ENCODE peak calls at places on chromosomes 6 and 20, in seven cellular contexts. K is nucleus accumbens; H is GM20000; R is activated naive CD4-positive, alpha-beta T cell treated with anti-CD3 and anti-CD28 coated beads, Interleukin-2, amount 50 U/mL, for 72 hours; E is SW 1271; Y is astrocyte of the spinal cord; B is AG20443. T is an unnamed sample.

GRCh38 chr20:19712737-19713260 is 45.3 kb upstream of the RIN2 start:
- DNase-seq in K (no peak), H (no peak), R (no peak), E (no peak), Y (no peak), B (no peak), T (no peak)

GRCh38 chr6:13677878-13678254 is 33.8 kb downstream of the RANBP9 start:
- DNase-seq in K (no peak), H (no peak), R (no peak), E (no peak), Y (no peak), B (no peak), T (no peak)

GRCh38 chr6:353642-354614 is 37.6 kb upstream of the IRF4 start:
- DNase-seq in K (no peak), H (no peak), R (no peak), E (no peak), Y (no peak), B (no peak), T (no peak)

GRCh38 chr6:105077592-105078463 is 102.0 kb downstream of the POPDC3 start:
- DNase-seq in K (no peak), H (peak; percentile 25), R (no peak), E (peak; percentile 57), Y (peak; percentile 72), B (peak; percentile 47), T (no peak)

GRCh38 chr20:17887331-17888030 is 81.1 kb downstream of the SNX5 start:
- DNase-seq in K (no peak), H (no peak), R (no peak), E (no peak), Y (no peak), B (no peak), T (no peak)

GRCh38 chr6:73513496-73513854 is 7.4 kb downstream of the EEF1A1 start:
- DNase-seq in K (no peak), H (no peak), R (no peak), E (no peak), Y (no peak), B (no peak), T (no peak)

GRCh38 chr6:21109421-21110178 is 484.0 kb upstream of the SOX4 start:
- DNase-seq in K (no peak), H (peak; percentile 8), R (no peak), E (peak; percentile 57), Y (peak; percentile 79), B (peak; percentile 46), T (no peak)

GRCh38 chr20:44651507-44652373 is at the start of gene ADA:
- DNase-seq in K (peak; percentile 17), H (peak; percentile 77), R (peak; percentile 49), E (peak; percentile 69), Y (peak; percentile 52), B (peak; percentile 91), T (no peak)

GRCh38 chr6:111978826-111979225 is 75.1 kb upstream of the CCN6 start:
- DNase-seq in K (no peak), H (no peak), R (no peak), E (no peak), Y (peak; percentile 28), B (no peak), T (no peak)